ENCODE peak calls at places on chromosomes 16 and 17, in nine cellular contexts. T, E, U, O, D, F, K, C and B are unnamed samples.

GRCh38 chr17:70137451-70138230 is 31.7 kb upstream of the KCNJ2 start:
- DNase-seq in T (no peak), E (peak; percentile 62), U (peak; percentile 96), O (peak; percentile 40), D (no peak), F (peak; percentile 62), K (peak; percentile 93), C (peak; percentile 0), B (peak; percentile 75)

GRCh38 chr17:67294451-67295199 is 49.6 kb upstream of the HELZ start:
- DNase-seq in T (no peak), E (no peak), U (no peak), O (no peak), D (no peak), F (no peak), K (no peak), C (no peak), B (no peak)

GRCh38 chr16:354971-355441 is 2.5 kb upstream of the AXIN1 start:
- DNase-seq in T (no peak), E (no peak), U (no peak), O (no peak), D (no peak), F (no peak), K (no peak), C (no peak), B (no peak)

GRCh38 chr16:79089735-79090284 is 510.7 kb downstream of the MAF start:
- DNase-seq in T (no peak), E (no peak), U (no peak), O (peak; percentile 82), D (peak; percentile 61), F (peak; percentile 49), K (no peak), C (no peak), B (no peak)

GRCh38 chr16:78249832-78250231 is 150.4 kb downstream of the WWOX start:
- DNase-seq in T (no peak), E (no peak), U (no peak), O (no peak), D (no peak), F (no peak), K (no peak), C (no peak), B (no peak)

GRCh38 chr17:77110006-77110374 is 30.8 kb upstream of the SEC14L1 start:
- DNase-seq in T (no peak), E (no peak), U (peak; percentile 97), O (peak; percentile 91), D (no peak), F (no peak), K (peak; percentile 13), C (no peak), B (peak; percentile 76)

GRCh38 chr17:17824119-17824779 is 12.5 kb downstream of the SREBF1 start:
- DNase-seq in T (no peak), E (peak; percentile 48), U (no peak), O (peak; percentile 37), D (no peak), F (no peak), K (no peak), C (no peak), B (peak; percentile 40)

GRCh38 chr16:66856801-66857200 is 12.6 kb downstream of the CA7 start:
- DNase-seq in T (no peak), E (no peak), U (no peak), O (no peak), D (no peak), F (no peak), K (no peak), C (no peak), B (no peak)

GRCh38 chr17:3474212-3474611 is 1.6 kb upstream of the ASPA start:
- DNase-seq in T (no peak), E (peak; percentile 80), U (peak; percentile 22), O (peak; percentile 36), D (no peak), F (no peak), K (no peak), C (no peak), B (no peak)

GRCh38 chr16:27844826-27845225 is 218.7 kb downstream of the GSG1L start:
- DNase-seq in T (no peak), E (no peak), U (no peak), O (no peak), D (no peak), F (no peak), K (no peak), C (no peak), B (no peak)

GRCh38 chr16:72646615-72647014 is 401.3 kb downstream of the ZFHX3 start:
- DNase-seq in T (no peak), E (no peak), U (peak; percentile 6), O (no peak), D (no peak), F (no peak), K (no peak), C (no peak), B (no peak)

GRCh38 chr17:21007646-21008045 is 35.2 kb downstream of the USP22 start:
- DNase-seq in T (no peak), E (no peak), U (no peak), O (no peak), D (no peak), F (no peak), K (no peak), C (no peak), B (peak; percentile 21)

GRCh38 chr17:64326420-64327054 is 63.5 kb upstream of the TEX2 start:
- DNase-seq in T (no peak), E (peak; percentile 38), U (peak; percentile 98), O (no peak), D (no peak), F (peak; percentile 82), K (no peak), C (no peak), B (no peak)

GRCh38 chr17:73900516-73900915 is 256.3 kb upstream of the SDK2 start:
- DNase-seq in T (no peak), E (no peak), U (no peak), O (peak; percentile 75), D (no peak), F (no peak), K (no peak), C (no peak), B (no peak)

GRCh38 chr16:11183035-11183812 is 72.8 kb downstream of the SOCS1 start:
- DNase-seq in T (no peak), E (no peak), U (no peak), O (no peak), D (no peak), F (no peak), K (no peak), C (no peak), B (no peak)

GRCh38 chr16:1181715-1182671 is 29.1 kb downstream of the CACNA1H start:
- DNase-seq in T (no peak), E (peak; percentile 83), U (peak; percentile 77), O (peak; percentile 97), D (no peak), F (peak; percentile 69), K (peak; percentile 63), C (no peak), B (peak; percentile 93)

GRCh38 chr17:66523378-66524174 is 221.2 kb downstream of the PRKCA start:
- DNase-seq in T (no peak), E (no peak), U (peak; percentile 32), O (no peak), D (no peak), F (no peak), K (peak; percentile 81), C (no peak), B (no peak)

GRCh38 chr17:81396722-81397313 is 1.6 kb downstream of the BAHCC1 start:
- DNase-seq in T (no peak), E (peak; percentile 83), U (no peak), O (peak; percentile 49), D (peak; percentile 26), F (no peak), K (no peak), C (no peak), B (peak; percentile 74)